ENCODE peak calls at places on chromosomes 11 and 22, in six cellular contexts. V is stimulated activated naive B cell treated with anti-CD40 and anti-IgM and Interleukin-4, amounts not matched to agents 10 μg/mL and 1 μg/mL and 100 μg/mL, for 72 hours; W is Peyer's patch; X is thyroid gland; M is Calu3; R is GM03348. U is an unnamed sample.

GRCh38 chr11:16610738-16611388 is 127.6 kb upstream of the C11orf58 start:
- DNase-seq in X (no peak), V (no peak), M (no peak), R (no peak), W (no peak), U (no peak)

GRCh38 chr22:35539910-35540599 is 576 bp upstream of the RASD2 start:
- DNase-seq in W (peak), X (peak), V (peak), R (peak), M (peak), U (no peak)

GRCh38 chr11:128456566-128457268 is 130.6 kb downstream of the ETS1 start:
- DNase-seq in R (no peak), M (no peak), X (no peak), V (no peak), W (no peak), U (no peak)

GRCh38 chr22:45286854-45287551 is 2.3 kb downstream of the UPK3A start:
- DNase-seq in X (no peak), W (no peak), M (no peak), R (no peak), V (no peak), U (no peak)

GRCh38 chr11:61598886-61599868 is 18.3 kb upstream of the SYT7 start:
- DNase-seq in W (no peak), X (peak), V (no peak), R (peak), M (no peak), U (no peak)

GRCh38 chr11:1234771-1235614 is 12.1 kb downstream of the MUC5B start:
- DNase-seq in X (no peak), R (no peak), W (no peak), V (no peak), M (no peak), U (no peak)

GRCh38 chr11:75582935-75583709 is 21.1 kb downstream of the SERPINH1 start:
- DNase-seq in M (peak), V (peak), R (peak), W (peak), X (peak), U (no peak)

GRCh38 chr11:2178906-2179494 is 7.4 kb upstream of the TH start:
- DNase-seq in R (peak), M (peak), X (no peak), W (no peak), V (no peak), U (no peak)

GRCh38 chr11:117273550-117274289 is 17.4 kb upstream of the BACE1-AS start:
- DNase-seq in V (no peak), W (no peak), R (peak), M (no peak), X (no peak), U (no peak)

GRCh38 chr11:108654994-108655631 is 9.8 kb upstream of the DDX10 start:
- DNase-seq in M (peak), R (peak), W (peak), V (no peak), X (peak), U (no peak)

GRCh38 chr11:86811637-86812321 is 11.4 kb downstream of the PRSS23 start:
- DNase-seq in X (no peak), R (peak), W (no peak), M (peak), V (no peak), U (no peak)